ENCODE peak calls at places on chromosomes 12 and 14, in five cellular contexts. D is CD8-positive, alpha-beta memory T cell; Q is IMR-90; I is Panc1; P is transverse colon. E is an unnamed sample.

GRCh38 chr12:75921687-75922289 is 109.8 kb downstream of the PHLDA1 start:
- DNase-seq in D (no peak), Q (no peak), I (no peak), P (peak; percentile 11), E (peak; percentile 35)

GRCh38 chr14:90409209-90409730 is 12.4 kb downstream of the CALM1 start:
- DNase-seq in D (no peak), Q (peak; percentile 98), I (no peak), P (peak; percentile 39), E (no peak)

GRCh38 chr14:105335735-105336476 is 21.4 kb downstream of the PACS2 start:
- DNase-seq in D (no peak), Q (no peak), I (no peak), P (no peak), E (no peak)

GRCh38 chr14:105204206-105204930 is 23.3 kb upstream of the NUDT14 start:
- DNase-seq in D (no peak), Q (no peak), I (no peak), P (peak; percentile 59), E (peak; percentile 84)

GRCh38 chr14:50620341-50620740 is 47.8 kb downstream of the SAV1 start:
- DNase-seq in D (no peak), Q (peak; percentile 37), I (no peak), P (no peak), E (no peak)

GRCh38 chr14:22691171-22691570 is 47.0 kb upstream of the OR6J1 start:
- DNase-seq in D (no peak), Q (peak; percentile 72), I (no peak), P (no peak), E (no peak)

GRCh38 chr14:87833026-87833425 is 160.0 kb downstream of the GALC start:
- DNase-seq in D (no peak), Q (no peak), I (no peak), P (no peak), E (no peak)

GRCh38 chr12:1644113-1644512 is 15.1 kb downstream of the WNT5B start:
- DNase-seq in D (no peak), Q (no peak), I (no peak), P (no peak), E (no peak)

GRCh38 chr14:73591690-73592448 is at the start of gene ACOT4:
- DNase-seq in D (peak; percentile 74), Q (peak; percentile 20), I (no peak), P (peak; percentile 56), E (peak; percentile 55)

GRCh38 chr14:22557846-22558220 is 31.2 kb downstream of the DAD1 start:
- DNase-seq in D (no peak), Q (no peak), I (no peak), P (no peak), E (no peak)

GRCh38 chr14:78197088-78197487 is 26.9 kb downstream of the NRXN3 start:
- DNase-seq in D (no peak), Q (no peak), I (no peak), P (no peak), E (no peak)

GRCh38 chr12:32917094-32917611 is 20.6 kb upstream of the PKP2 start:
- DNase-seq in D (no peak), Q (no peak), I (no peak), P (no peak), E (no peak)

GRCh38 chr14:88323086-88323519 is at the start of gene KCNK10:
- DNase-seq in D (no peak), Q (no peak), I (no peak), P (no peak), E (no peak)

GRCh38 chr12:92987362-92987761 is 58.3 kb upstream of the EEA1 start:
- DNase-seq in D (no peak), Q (peak; percentile 79), I (peak; percentile 27), P (no peak), E (no peak)

GRCh38 chr14:47606601-47607000 is 68.8 kb downstream of the MDGA2 start:
- DNase-seq in D (no peak), Q (no peak), I (no peak), P (no peak), E (no peak)

GRCh38 chr14:103688441-103688840 is 26.8 kb downstream of the XRCC3 start:
- DNase-seq in D (no peak), Q (no peak), I (no peak), P (no peak), E (no peak)

GRCh38 chr14:61570961-61571299 is 124.4 kb upstream of the HIF1A start:
- DNase-seq in D (no peak), Q (no peak), I (no peak), P (no peak), E (no peak)
- H3K4me3 ChIP-seq in D (no peak overlapping the region), Q (no peak overlapping the region), I (no peak overlapping the region), P (no peak overlapping the region), E (no peak overlapping the region)

DNA sequence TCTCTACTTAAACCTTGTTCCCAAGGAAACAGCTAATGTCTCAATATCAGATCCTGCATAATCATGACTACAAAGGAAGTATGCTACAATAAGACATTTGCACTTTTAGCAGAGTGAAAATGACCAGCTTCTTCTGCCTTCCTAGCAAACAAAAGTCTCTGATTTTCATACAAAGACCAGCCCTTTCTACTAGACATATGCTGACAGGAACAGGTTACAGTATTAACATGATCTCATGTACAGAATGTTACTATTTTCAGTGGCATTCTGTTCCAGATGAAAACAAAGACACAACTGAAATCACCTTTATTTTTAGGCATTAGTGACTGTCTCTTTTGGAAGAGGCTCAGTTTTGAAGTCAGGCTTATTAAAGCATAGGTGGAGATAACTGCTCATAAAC is 228.6 kb downstream of the MED13L start:
- DNase-seq in D (no peak), Q (no peak), I (no peak), P (no peak), E (no peak)
- H3K4me3 ChIP-seq in D (no peak overlapping the region), Q (no peak overlapping the region), I (no peak overlapping the region), P (no peak overlapping the region), E (no peak overlapping the region)

GRCh38 chr12:130658561-130658960 is 57.5 kb downstream of the RIMBP2 start:
- DNase-seq in D (no peak), Q (no peak), I (no peak), P (no peak), E (no peak)
- H3K4me3 ChIP-seq in D (no peak overlapping the region), Q (no peak overlapping the region), I (no peak overlapping the region), P (no peak overlapping the region), E (no peak overlapping the region)

DNA sequence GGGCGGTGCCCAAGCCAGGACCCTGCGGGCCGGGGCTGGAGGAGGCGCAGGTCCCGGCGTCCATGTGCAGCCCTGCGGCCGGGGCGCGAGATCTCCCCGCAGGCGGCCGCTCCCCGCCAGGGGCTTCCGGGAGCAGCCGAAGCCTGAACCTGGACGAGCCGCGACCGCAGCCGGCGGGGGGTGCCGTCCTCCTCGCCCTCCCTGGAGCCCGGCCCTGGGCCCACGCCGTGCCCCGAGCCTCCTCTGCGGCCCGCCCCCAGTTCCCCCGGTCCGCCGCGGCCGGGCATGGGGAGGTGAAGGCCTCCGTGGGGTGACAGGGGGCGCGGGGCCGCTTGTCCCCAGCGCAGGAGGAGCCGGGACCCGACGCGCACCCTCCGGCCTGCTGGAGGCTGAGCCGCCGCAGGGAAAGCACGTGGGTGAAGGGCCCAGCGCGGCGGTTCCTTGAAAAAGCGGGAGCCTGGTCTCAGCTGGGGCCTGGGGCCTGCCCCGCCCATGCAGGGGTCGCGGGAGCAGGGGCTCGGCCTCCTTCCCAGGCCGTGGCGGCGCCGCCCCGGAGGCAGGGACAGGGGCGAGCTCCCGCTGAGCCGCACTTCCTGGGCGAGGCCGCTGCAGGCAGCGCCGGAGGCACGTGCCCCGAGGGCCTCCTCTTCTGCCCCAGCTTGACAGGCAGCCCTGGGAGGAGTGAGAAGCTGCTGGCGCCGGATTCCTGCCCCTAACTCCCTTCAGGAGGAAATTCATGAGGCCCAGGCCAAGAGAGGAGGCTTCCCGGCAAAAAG is 55.6 kb upstream of the PPP2R5C start:
- DNase-seq in D (peak; percentile 78), Q (no peak), I (no peak), P (peak; percentile 71), E (peak; percentile 57)
- H3K4me3 ChIP-seq in D (no peak overlapping the region), Q (no peak overlapping the region), I (no peak overlapping the region), P (no peak overlapping the region), E (peak overlapping the region; percentile 41)

GRCh38 chr12:85155791-85156190 is 119.6 kb downstream of the LRRIQ1 start:
- DNase-seq in D (no peak), Q (no peak), I (no peak), P (no peak), E (no peak)

GRCh38 chr12:85157023-85157626 is 121.0 kb downstream of the LRRIQ1 start:
- DNase-seq in D (no peak), Q (no peak), I (no peak), P (no peak), E (no peak)

DNA sequence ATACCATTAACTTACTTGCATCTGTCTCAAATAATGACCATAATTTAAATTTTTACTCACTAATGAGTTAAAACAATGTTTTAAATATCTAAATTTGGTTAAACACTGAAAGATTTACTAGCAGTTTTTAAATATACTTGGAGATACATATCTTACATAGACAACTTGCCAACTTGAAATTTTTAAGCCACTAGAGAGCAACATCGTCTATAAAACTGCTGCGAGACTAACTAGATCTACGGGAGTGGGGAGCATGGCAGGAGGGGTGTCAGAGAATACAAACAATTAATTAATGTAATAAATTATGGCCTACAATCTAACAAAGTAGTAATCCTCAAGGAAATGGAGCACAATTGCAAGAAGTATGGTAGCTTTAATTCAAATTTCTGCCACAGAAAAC is 120.4 kb downstream of the LRRIQ1 start:
- DNase-seq in D (no peak), Q (no peak), I (no peak), P (no peak), E (no peak)
- H3K4me3 ChIP-seq in D (no peak overlapping the region), Q (no peak overlapping the region), I (no peak overlapping the region), P (no peak overlapping the region), E (no peak overlapping the region)

GRCh38 chr14:56487090-56487667 is 92.4 kb upstream of the TMEM260 start:
- DNase-seq in D (no peak), Q (peak; percentile 32), I (no peak), P (no peak), E (no peak)

GRCh38 chr14:56491299-56492285 is 88.0 kb upstream of the TMEM260 start:
- DNase-seq in D (no peak), Q (peak; percentile 49), I (peak; percentile 35), P (peak; percentile 11), E (no peak)

GRCh38 chr14:56488306-56488705 is 91.3 kb upstream of the TMEM260 start:
- DNase-seq in D (no peak), Q (no peak), I (no peak), P (no peak), E (no peak)

GRCh38 chr14:56487761-56488160 is 91.8 kb upstream of the TMEM260 start:
- DNase-seq in D (no peak), Q (peak; percentile 67), I (no peak), P (no peak), E (no peak)

GRCh38 chr14:56490379-56490778 is 89.2 kb upstream of the TMEM260 start:
- DNase-seq in D (no peak), Q (peak; percentile 40), I (no peak), P (no peak), E (no peak)
- H3K4me3 ChIP-seq in D (no peak overlapping the region), Q (no peak overlapping the region), I (no peak overlapping the region), P (no peak overlapping the region), E (no peak overlapping the region)

GRCh38 chr12:6963016-6963731 is 7.3 kb downstream of the PHB2 start:
- DNase-seq in D (peak; percentile 51), Q (no peak), I (no peak), P (peak; percentile 95), E (peak; percentile 95)
- H3K4me3 ChIP-seq in D (no peak overlapping the region), Q (no peak overlapping the region), I (no peak overlapping the region), P (peak overlapping the region; percentile 19), E (peak overlapping the region; percentile 68)

GRCh38 chr12:50825372-50825838 is 17.3 kb upstream of the TMPRSS12 start:
- DNase-seq in D (no peak), Q (peak; percentile 83), I (peak; percentile 41), P (no peak), E (no peak)
- H3K4me3 ChIP-seq in D (no peak overlapping the region), Q (no peak overlapping the region), I (no peak overlapping the region), P (no peak overlapping the region), E (no peak overlapping the region)

E was measured in stomach.